ENCODE peak calls at places on chromosomes 12 and 14, in six cellular contexts. One of them, this sample, is unnamed.

GRCh38 chr12:50222275-50222783 is 55.2 kb upstream of the CERS5 start:
- DNase-seq in NB4: peak
- DNase-seq in HS-5: no peak
- DNase-seq in ACHN: peak
- DNase-seq in T47D: peak
- DNase-seq in effector CD4-positive, alpha-beta T cell: no peak
- DNase-seq in this sample: no peak

GRCh38 chr14:61388976-61389576 is 67.7 kb downstream of the PRKCH start:
- DNase-seq in ACHN: no peak
- DNase-seq in HS-5: no peak
- DNase-seq in NB4: no peak
- DNase-seq in effector CD4-positive, alpha-beta T cell: no peak
- DNase-seq in T47D: no peak
- DNase-seq in this sample: peak

GRCh38 chr14:75986439-75986765 is 839 bp downstream of the IFT43 start:
- DNase-seq in NB4: no peak
- DNase-seq in effector CD4-positive, alpha-beta T cell: no peak
- DNase-seq in HS-5: no peak
- DNase-seq in ACHN: no peak
- DNase-seq in T47D: no peak
- DNase-seq in this sample: no peak

GRCh38 chr14:70472253-70473159 is 20.5 kb downstream of the ADAM21 start:
- DNase-seq in T47D: no peak
- DNase-seq in ACHN: no peak
- DNase-seq in HS-5: no peak
- DNase-seq in effector CD4-positive, alpha-beta T cell: no peak
- DNase-seq in NB4: no peak
- DNase-seq in this sample: no peak

GRCh38 chr14:79842270-79842669 is 369.0 kb downstream of the DIO2 start:
- DNase-seq in HS-5: peak
- DNase-seq in ACHN: peak
- DNase-seq in NB4: no peak
- DNase-seq in T47D: no peak
- DNase-seq in effector CD4-positive, alpha-beta T cell: no peak
- DNase-seq in this sample: no peak

GRCh38 chr14:104293851-104294627 is 155.7 kb downstream of the KIF26A start:
- DNase-seq in effector CD4-positive, alpha-beta T cell: no peak
- DNase-seq in ACHN: no peak
- DNase-seq in T47D: peak
- DNase-seq in HS-5: no peak
- DNase-seq in NB4: no peak
- DNase-seq in this sample: no peak

GRCh38 chr14:34199585-34199984 is 248.7 kb upstream of the EGLN3 start:
- DNase-seq in HS-5: peak
- DNase-seq in ACHN: no peak
- DNase-seq in effector CD4-positive, alpha-beta T cell: no peak
- DNase-seq in NB4: no peak
- DNase-seq in T47D: no peak
- DNase-seq in this sample: no peak

GRCh38 chr14:92058006-92058917 is 18.4 kb upstream of the TRIP11 start:
- DNase-seq in HS-5: no peak
- DNase-seq in NB4: no peak
- DNase-seq in effector CD4-positive, alpha-beta T cell: no peak
- DNase-seq in T47D: no peak
- DNase-seq in ACHN: no peak
- DNase-seq in this sample: no peak

GRCh38 chr12:58922849-58923248 is 2.5 kb upstream of the LRIG3 start:
- DNase-seq in HS-5: no peak
- DNase-seq in ACHN: no peak
- DNase-seq in effector CD4-positive, alpha-beta T cell: no peak
- DNase-seq in NB4: no peak
- DNase-seq in T47D: no peak
- DNase-seq in this sample: no peak

GRCh38 chr14:99072956-99073355 is 199.0 kb downstream of the BCL11B start:
- DNase-seq in ACHN: no peak
- DNase-seq in HS-5: no peak
- DNase-seq in NB4: no peak
- DNase-seq in T47D: no peak
- DNase-seq in effector CD4-positive, alpha-beta T cell: no peak
- DNase-seq in this sample: no peak

GRCh38 chr14:69985456-69985855 is 106.2 kb downstream of the SMOC1 start:
- DNase-seq in HS-5: no peak
- DNase-seq in NB4: peak
- DNase-seq in effector CD4-positive, alpha-beta T cell: no peak
- DNase-seq in T47D: no peak
- DNase-seq in ACHN: no peak
- DNase-seq in this sample: no peak

GRCh38 chr14:82091097-82091496 is 557.4 kb upstream of the SEL1L start:
- DNase-seq in T47D: no peak
- DNase-seq in HS-5: no peak
- DNase-seq in NB4: no peak
- DNase-seq in ACHN: no peak
- DNase-seq in effector CD4-positive, alpha-beta T cell: no peak
- DNase-seq in this sample: no peak

GRCh38 chr14:105420976-105421674 is 1.5 kb downstream of the MTA1 start:
- DNase-seq in NB4: no peak
- DNase-seq in T47D: no peak
- DNase-seq in HS-5: no peak
- DNase-seq in effector CD4-positive, alpha-beta T cell: no peak
- DNase-seq in ACHN: no peak
- DNase-seq in this sample: no peak

GRCh38 chr12:101782544-101782855 is 43.2 kb upstream of the SYCP3 start:
- DNase-seq in effector CD4-positive, alpha-beta T cell: no peak
- DNase-seq in HS-5: no peak
- DNase-seq in NB4: no peak
- DNase-seq in ACHN: no peak
- DNase-seq in T47D: no peak
- DNase-seq in this sample: no peak

GRCh38 chr14:61385002-61385685 is 63.8 kb downstream of the PRKCH start:
- DNase-seq in effector CD4-positive, alpha-beta T cell: peak
- DNase-seq in T47D: no peak
- DNase-seq in HS-5: no peak
- DNase-seq in NB4: no peak
- DNase-seq in ACHN: no peak
- DNase-seq in this sample: no peak

GRCh38 chr12:47554046-47554653 is 151.7 kb downstream of the RPAP3 start:
- DNase-seq in T47D: no peak
- DNase-seq in HS-5: no peak
- DNase-seq in ACHN: no peak
- DNase-seq in NB4: no peak
- DNase-seq in effector CD4-positive, alpha-beta T cell: no peak
- DNase-seq in this sample: no peak

GRCh38 chr12:76024942-76025600 is 6.5 kb downstream of the PHLDA1 start:
- DNase-seq in T47D: no peak
- DNase-seq in effector CD4-positive, alpha-beta T cell: no peak
- DNase-seq in NB4: peak
- DNase-seq in HS-5: peak
- DNase-seq in ACHN: peak
- DNase-seq in this sample: no peak

GRCh38 chr12:93438266-93439050 is 3.3 kb downstream of the UBE2N start:
- DNase-seq in effector CD4-positive, alpha-beta T cell: no peak
- DNase-seq in T47D: no peak
- DNase-seq in HS-5: no peak
- DNase-seq in NB4: no peak
- DNase-seq in ACHN: no peak
- DNase-seq in this sample: no peak

GRCh38 chr12:58893421-58893986 is 26.8 kb downstream of the LRIG3 start:
- DNase-seq in NB4: no peak
- DNase-seq in effector CD4-positive, alpha-beta T cell: no peak
- DNase-seq in ACHN: no peak
- DNase-seq in HS-5: no peak
- DNase-seq in T47D: no peak
- DNase-seq in this sample: no peak